ENCODE peak calls at places on chromosomes 11 and 22, in five cellular contexts. P is fibroblast of lung, O is neural progenitor cell, W is PC-3, J is HCT116. H is an unnamed sample.

GRCh38 chr11:133990501-133990900 is 33.7 kb upstream of the IGSF9B start:
- DNase-seq in P (no peak), O (no peak), W (no peak), J (no peak), H (no peak)

GRCh38 chr11:27204527-27204926 is 158.5 kb downstream of the CCDC34 start:
- DNase-seq in P (peak; percentile 37), O (no peak), W (peak; percentile 20), J (peak; percentile 15), H (peak; percentile 32)

GRCh38 chr11:12410006-12410728 is 32.8 kb downstream of the PARVA start:
- DNase-seq in P (peak; percentile 68), O (peak; percentile 44), W (peak; percentile 30), J (no peak), H (no peak)

GRCh38 chr11:77435972-77436371 is 37.9 kb downstream of the PAK1 start:
- DNase-seq in P (no peak), O (no peak), W (no peak), J (no peak), H (no peak)

GRCh38 chr22:36328635-36329216 is 59.0 kb downstream of the MYH9 start:
- DNase-seq in P (peak; percentile 94), O (no peak), W (peak; percentile 69), J (no peak), H (peak; percentile 19)

GRCh38 chr11:66420671-66421476 is at the start of gene NPAS4:
- DNase-seq in P (no peak), O (peak; percentile 49), W (no peak), J (no peak), H (no peak)

GRCh38 chr11:130666781-130667251 is 218.4 kb downstream of the ADAMTS15 start:
- DNase-seq in P (peak; percentile 80), O (no peak), W (peak; percentile 36), J (no peak), H (no peak)

GRCh38 chr11:134545521-134545920 is 133.5 kb upstream of the B3GAT1 start:
- DNase-seq in P (no peak), O (no peak), W (no peak), J (no peak), H (no peak)

GRCh38 chr11:126419801-126420729 is 64.6 kb downstream of the ST3GAL4 start:
- DNase-seq in P (peak; percentile 66), O (no peak), W (no peak), J (no peak), H (peak; percentile 81)

GRCh38 chr22:38139901-38140300 is 29.4 kb upstream of the BAIAP2L2 start:
- DNase-seq in P (no peak), O (no peak), W (no peak), J (no peak), H (no peak)

GRCh38 chr11:68749061-68749491 is 2.2 kb downstream of the TESMIN start:
- DNase-seq in P (peak; percentile 36), O (no peak), W (no peak), J (no peak), H (no peak)

GRCh38 chr22:37716708-37717107 is 19.9 kb downstream of the TRIOBP start:
- DNase-seq in P (no peak), O (no peak), W (peak; percentile 43), J (no peak), H (no peak)

GRCh38 chr22:36454916-36455570 is 26.4 kb downstream of the TXN2 start:
- DNase-seq in P (peak; percentile 93), O (peak; percentile 99), W (peak; percentile 88), J (peak; percentile 80), H (peak; percentile 96)

GRCh38 chr11:66417000-66417399 is 3.8 kb upstream of the NPAS4 start:
- DNase-seq in P (no peak), O (peak; percentile 30), W (no peak), J (no peak), H (no peak)

DNA sequence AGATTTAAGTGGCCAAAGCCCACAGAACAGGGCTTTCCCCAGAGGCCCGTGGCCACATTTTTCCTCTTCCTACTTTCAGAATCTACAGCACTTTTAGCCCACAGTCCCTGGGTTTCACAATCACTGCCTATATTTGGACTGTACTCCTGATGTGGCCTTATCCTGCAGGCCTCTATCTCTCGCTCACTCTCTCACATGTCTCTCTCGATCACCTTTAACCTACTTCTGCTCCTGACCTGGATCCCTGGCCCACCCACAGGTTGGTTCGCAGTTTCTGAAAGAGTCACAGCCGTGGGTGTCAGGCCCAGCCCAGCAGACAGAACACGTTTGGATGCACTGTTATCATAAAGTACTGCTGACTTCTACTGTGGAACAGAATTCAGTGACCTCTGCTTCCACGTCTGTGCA is 55.5 kb downstream of the LARGE1 start:
- DNase-seq in P (no peak), O (no peak), W (no peak), J (no peak), H (no peak)
- H3K79me2 ChIP-seq in P (no peaks in the 10 kb centered on the region), O (peaks cover 96% of the 10 kb centered on the region), W (no peaks in the 10 kb centered on the region), J (no peaks in the 10 kb centered on the region), H (no peaks in the 10 kb centered on the region)

DNA sequence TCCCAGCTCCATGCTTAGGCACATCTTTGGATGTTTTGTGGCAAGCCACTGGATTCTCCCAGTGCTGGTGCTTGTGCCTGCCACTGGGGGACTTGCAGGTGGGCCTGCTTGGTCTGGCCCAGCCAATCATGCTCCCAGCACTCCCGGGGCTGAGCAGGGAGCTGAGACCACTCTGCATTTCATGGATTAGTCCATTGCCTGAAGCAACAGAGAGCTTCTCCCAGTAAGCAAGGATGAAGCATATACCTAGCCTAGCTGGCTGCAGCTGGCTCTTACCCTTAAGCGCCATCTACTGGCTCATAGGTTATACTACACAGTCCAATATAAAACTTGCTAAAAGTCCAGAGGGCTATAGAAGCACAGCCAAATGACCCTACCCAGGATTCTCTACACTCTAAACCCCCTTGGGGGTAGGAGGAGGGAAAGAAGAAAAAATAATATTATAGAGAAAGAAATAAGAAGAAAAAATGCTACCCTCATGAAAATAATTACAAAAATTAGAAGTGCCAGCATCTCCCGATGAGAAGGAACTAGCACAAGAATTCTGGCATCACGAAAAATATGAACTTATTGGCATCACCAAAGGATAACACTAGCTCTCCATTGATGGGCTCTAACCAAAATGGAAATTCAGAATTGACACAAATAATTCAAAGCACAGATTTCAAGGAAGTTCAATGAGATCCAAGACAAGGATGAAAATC is 275.3 kb downstream of the C11orf87 start:
- DNase-seq in P (peak; percentile 51), O (peak; percentile 77), W (peak; percentile 64), J (peak; percentile 23), H (peak; percentile 47)
- TF ChIP-seq CTCF in P (peak; percentile 54), O (peak; percentile 77), W (peak; percentile 86), J (peak; percentile 72), H (peak; percentile 88)

GRCh38 chr22:41537203-41537602 is 7.1 kb downstream of the POLR3H start:
- DNase-seq in P (no peak), O (no peak), W (no peak), J (no peak), H (no peak)

GRCh38 chr22:41540006-41540315 is 4.3 kb downstream of the POLR3H start:
- DNase-seq in P (no peak), O (no peak), W (no peak), J (no peak), H (no peak)

GRCh38 chr22:41540365-41540764 is 3.9 kb downstream of the POLR3H start:
- DNase-seq in P (no peak), O (no peak), W (no peak), J (no peak), H (no peak)

GRCh38 chr22:41539146-41540005 is 4.9 kb downstream of the POLR3H start:
- DNase-seq in P (peak; percentile 30), O (no peak), W (no peak), J (no peak), H (no peak)

GRCh38 chr22:41538583-41538982 is 5.7 kb downstream of the POLR3H start:
- DNase-seq in P (no peak), O (no peak), W (no peak), J (no peak), H (no peak)
- H3K27ac ChIP-seq in P (no peak overlapping the region), O (no peak overlapping the region), W (no peak overlapping the region), J (no peak overlapping the region), H (no peak overlapping the region)

GRCh38 chr11:124172599-124172998 is 10.5 kb upstream of the OR10D3 start:
- DNase-seq in P (no peak), O (no peak), W (no peak), J (no peak), H (no peak)
- H3K79me2 ChIP-seq in P (no peaks in the 10 kb centered on the region), O (no peaks in the 10 kb centered on the region), W (no peaks in the 10 kb centered on the region), J (no peaks in the 10 kb centered on the region), H (no peaks in the 10 kb centered on the region)

GRCh38 chr11:73182824-73183321 is 35.2 kb upstream of the P2RY2 start:
- DNase-seq in P (no peak), O (no peak), W (no peak), J (no peak), H (no peak)
- TF ChIP-seq CTCF in P (no peak), O (peak; percentile 5), W (peak; percentile 16), J (no peak), H (no peak)

DNA sequence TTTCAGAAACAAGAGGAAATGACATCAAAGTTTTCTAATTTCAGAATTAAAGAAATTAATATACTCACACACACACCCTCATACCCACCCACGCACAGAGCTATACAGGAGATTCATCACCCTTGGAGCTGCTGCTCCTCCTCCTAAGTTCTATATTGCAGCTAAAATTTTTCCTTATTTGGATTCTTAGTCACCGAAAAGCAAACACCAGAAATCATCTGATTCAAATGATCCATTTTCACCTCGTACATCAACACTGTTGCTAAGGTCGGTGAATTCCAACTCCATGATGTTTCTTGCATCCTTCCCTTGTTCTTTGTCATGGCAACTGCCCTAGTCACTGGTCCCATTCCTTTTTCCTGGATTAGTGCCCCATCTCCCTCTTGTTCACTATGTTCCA is 286.2 kb downstream of the GRM5 start:
- DNase-seq in P (peak; percentile 94), O (no peak), W (peak; percentile 80), J (no peak), H (no peak)
- H3K27ac ChIP-seq in P (peak overlapping the region; percentile 63), O (no peak overlapping the region), W (peak overlapping the region; percentile 7), J (no peak overlapping the region), H (no peak overlapping the region)

GRCh38 chr22:19115628-19116027 is 6.6 kb downstream of the DGCR2 start:
- DNase-seq in P (no peak), O (no peak), W (no peak), J (no peak), H (peak; percentile 43)
- H3K79me2 ChIP-seq in P (peaks cover 74% of the 10 kb centered on the region), O (peaks cover 100% of the 10 kb centered on the region), W (peaks cover 86% of the 10 kb centered on the region), J (peaks cover 89% of the 10 kb centered on the region), H (peaks cover 93% of the 10 kb centered on the region)

GRCh38 chr11:128771102-128771501 is 77.2 kb downstream of the FLI1 start:
- DNase-seq in P (no peak), O (no peak), W (no peak), J (no peak), H (no peak)
- TF ChIP-seq CTCF in P (no peak), O (no peak), W (no peak), J (no peak), H (no peak)

GRCh38 chr11:15967966-15968365 is 388.4 kb downstream of the SOX6 start:
- DNase-seq in P (peak; percentile 58), O (no peak), W (no peak), J (no peak), H (no peak)
- H3K27ac ChIP-seq in P (peak overlapping the region; percentile 74), O (peak overlapping the region; percentile 28), W (no peak overlapping the region), J (no peak overlapping the region), H (no peak overlapping the region)

H was measured in OCI-LY7.